ENCODE peak calls at places on chromosomes 1 and 21, in eight cellular contexts. A is CD8-positive, alpha-beta T cell; Z is dorsolateral prefrontal cortex; K is esophagus squamous epithelium; T is kidney; R is psoas muscle; U is body of pancreas; V is foreskin fibroblast. Q is an unnamed sample.

GRCh38 chr1:151238467-151238739 is 16.1 kb upstream of the PSMD4 start:
- DNase-seq in A (no peak), Z (no peak), K (no peak), T (no peak), R (no peak), U (no peak), V (peak; percentile 96), Q (peak; percentile 88)

GRCh38 chr1:61241411-61241838 is 159.1 kb downstream of the NFIA start:
- DNase-seq in A (no peak), Z (no peak), K (no peak), T (no peak), R (peak; percentile 86), U (peak; percentile 68), V (peak; percentile 21), Q (peak; percentile 86)

GRCh38 chr1:33120436-33121231 is 39.7 kb downstream of the AZIN2 start:
- DNase-seq in A (no peak), Z (no peak), K (no peak), T (no peak), R (no peak), U (no peak), V (no peak), Q (no peak)

GRCh38 chr21:42009018-42009830 is 936 bp downstream of the ZBTB21 start:
- DNase-seq in A (peak; percentile 26), Z (peak; percentile 66), K (no peak), T (peak; percentile 89), R (peak; percentile 64), U (peak; percentile 64), V (peak; percentile 66), Q (peak; percentile 63)

GRCh38 chr1:65165269-65166002 is 17.4 kb downstream of the AK4 start:
- DNase-seq in A (no peak), Z (no peak), K (no peak), T (no peak), R (no peak), U (no peak), V (no peak), Q (no peak)

GRCh38 chr1:203129501-203130231 is 2.1 kb downstream of the ADORA1 start:
- DNase-seq in A (no peak), Z (peak; percentile 90), K (no peak), T (no peak), R (peak; percentile 67), U (peak; percentile 82), V (no peak), Q (no peak)

GRCh38 chr1:6040859-6041415 is 4.8 kb upstream of the KCNAB2 start:
- DNase-seq in A (no peak), Z (no peak), K (no peak), T (no peak), R (no peak), U (no peak), V (no peak), Q (no peak)

GRCh38 chr1:63127376-63127775 is 195.0 kb upstream of the FOXD3 start:
- DNase-seq in A (no peak), Z (no peak), K (no peak), T (no peak), R (no peak), U (no peak), V (peak; percentile 45), Q (no peak)

GRCh38 chr21:37087188-37087587 is 14.1 kb downstream of the TTC3 start:
- DNase-seq in A (no peak), Z (no peak), K (no peak), T (no peak), R (no peak), U (peak; percentile 16), V (peak; percentile 82), Q (peak; percentile 80)

GRCh38 chr1:39331647-39332046 is 127.2 kb downstream of the MACF1 start:
- DNase-seq in A (no peak), Z (no peak), K (no peak), T (no peak), R (no peak), U (no peak), V (no peak), Q (no peak)

GRCh38 chr1:214377886-214378285 is 96.9 kb downstream of the SMYD2 start:
- DNase-seq in A (no peak), Z (no peak), K (no peak), T (no peak), R (no peak), U (no peak), V (peak; percentile 73), Q (peak; percentile 89)

GRCh38 chr1:212302745-212303383 is 17.7 kb downstream of the PPP2R5A start:
- DNase-seq in A (no peak), Z (no peak), K (no peak), T (no peak), R (no peak), U (no peak), V (peak; percentile 56), Q (peak; percentile 67)

GRCh38 chr1:93749894-93750301 is 68.3 kb upstream of the BCAR3 start:
- DNase-seq in A (no peak), Z (no peak), K (no peak), T (no peak), R (no peak), U (peak; percentile 30), V (peak; percentile 24), Q (no peak)

GRCh38 chr1:39132505-39133339 is 71.8 kb upstream of the MACF1 start:
- DNase-seq in A (no peak), Z (peak; percentile 51), K (no peak), T (peak; percentile 94), R (peak; percentile 61), U (peak; percentile 68), V (no peak), Q (peak; percentile 51)

GRCh38 chr1:112798293-112798692 is 83.2 kb upstream of the PPM1J start:
- DNase-seq in A (no peak), Z (no peak), K (no peak), T (no peak), R (no peak), U (no peak), V (no peak), Q (no peak)

GRCh38 chr1:47797555-47797954 is 199.6 kb downstream of the TRABD2B start:
- DNase-seq in A (no peak), Z (no peak), K (no peak), T (no peak), R (peak; percentile 54), U (no peak), V (no peak), Q (no peak)

GRCh38 chr1:220878223-220879081 is 791 bp upstream of the HLX start:
- DNase-seq in A (no peak), Z (no peak), K (no peak), T (peak; percentile 74), R (peak; percentile 53), U (no peak), V (no peak), Q (no peak)
- H3K4me3 ChIP-seq in A (peak overlapping the region; percentile 37), Z (peak overlapping the region; percentile 65), K (peak overlapping the region; percentile 53), T (peak overlapping the region; percentile 48), R (peak overlapping the region; percentile 100), U (peak overlapping the region; percentile 69), V (peak overlapping the region; percentile 79), Q (peak overlapping the region; percentile 85)

DNA sequence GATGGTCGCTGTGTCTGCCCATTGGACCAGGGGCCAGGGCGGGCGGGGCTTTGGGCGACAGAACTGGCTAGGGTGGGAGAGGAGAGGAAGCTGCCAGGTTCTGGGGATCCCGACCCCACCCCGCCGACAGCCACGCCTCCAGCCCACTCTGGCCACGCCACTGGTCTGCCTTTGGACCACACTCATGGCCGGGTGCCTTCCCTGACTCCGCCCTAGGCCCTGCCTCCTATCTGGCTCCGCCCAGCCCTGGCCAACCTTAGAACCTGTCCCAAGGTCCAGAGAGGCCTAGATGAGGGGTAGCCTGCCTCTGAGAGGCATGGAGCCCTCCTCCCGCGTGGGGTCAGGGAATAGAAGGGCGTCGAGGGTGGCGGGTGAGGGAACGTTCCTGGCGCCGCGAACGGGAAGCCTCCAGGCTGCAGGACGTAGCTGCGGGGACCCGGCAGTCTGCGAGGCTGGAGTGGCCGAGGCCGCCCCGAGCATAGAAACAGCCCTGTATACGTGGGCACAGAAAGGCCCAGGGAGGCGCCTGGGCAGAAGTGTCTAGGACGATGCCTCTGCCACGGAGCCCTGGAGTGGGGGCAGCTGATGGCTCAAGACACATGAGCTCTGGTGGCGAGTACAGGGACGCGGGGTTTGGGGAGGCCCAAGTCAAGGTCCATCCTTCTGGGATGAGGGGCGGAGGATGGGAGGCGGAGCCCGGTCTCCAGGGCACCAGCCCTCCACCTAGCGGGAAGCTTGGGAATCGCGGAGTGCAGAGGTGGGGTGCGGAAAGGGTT is 11.5 kb upstream of the COL16A1 start:
- DNase-seq in A (peak; percentile 21), Z (peak; percentile 82), K (no peak), T (peak; percentile 97), R (peak; percentile 96), U (peak; percentile 76), V (peak; percentile 95), Q (peak; percentile 93)
- TF ChIP-seq CTCF in A (peak; percentile 32), Z (peak; percentile 90), K (peak; percentile 75), T (peak; percentile 72), R (peak; percentile 82), U (peak; percentile 79), V (peak; percentile 92), Q (peak; percentile 99)

GRCh38 chr21:33286600-33287456 is 20.7 kb downstream of the IL10RB start:
- DNase-seq in A (no peak), Z (no peak), K (no peak), T (no peak), R (no peak), U (peak; percentile 67), V (peak; percentile 54), Q (peak; percentile 93)
- H3K4me3 ChIP-seq in A (no peak overlapping the region), Z (no peak overlapping the region), K (no peak overlapping the region), T (no peak overlapping the region), R (no peak overlapping the region), U (no peak overlapping the region), V (no peak overlapping the region), Q (no peak overlapping the region)

GRCh38 chr1:161902146-161902545 is 121.5 kb downstream of the OLFML2B start:
- DNase-seq in A (no peak), Z (no peak), K (no peak), T (no peak), R (no peak), U (no peak), V (no peak), Q (no peak)

GRCh38 chr1:161910516-161911077 is 113.1 kb downstream of the OLFML2B start:
- DNase-seq in A (no peak), Z (no peak), K (no peak), T (no peak), R (no peak), U (no peak), V (peak; percentile 26), Q (peak; percentile 48)

GRCh38 chr1:161907266-161907665 is 116.4 kb downstream of the OLFML2B start:
- DNase-seq in A (no peak), Z (no peak), K (no peak), T (no peak), R (no peak), U (no peak), V (no peak), Q (peak; percentile 27)

GRCh38 chr1:161908264-161908663 is 115.4 kb downstream of the OLFML2B start:
- DNase-seq in A (no peak), Z (no peak), K (no peak), T (no peak), R (no peak), U (no peak), V (no peak), Q (no peak)

DNA sequence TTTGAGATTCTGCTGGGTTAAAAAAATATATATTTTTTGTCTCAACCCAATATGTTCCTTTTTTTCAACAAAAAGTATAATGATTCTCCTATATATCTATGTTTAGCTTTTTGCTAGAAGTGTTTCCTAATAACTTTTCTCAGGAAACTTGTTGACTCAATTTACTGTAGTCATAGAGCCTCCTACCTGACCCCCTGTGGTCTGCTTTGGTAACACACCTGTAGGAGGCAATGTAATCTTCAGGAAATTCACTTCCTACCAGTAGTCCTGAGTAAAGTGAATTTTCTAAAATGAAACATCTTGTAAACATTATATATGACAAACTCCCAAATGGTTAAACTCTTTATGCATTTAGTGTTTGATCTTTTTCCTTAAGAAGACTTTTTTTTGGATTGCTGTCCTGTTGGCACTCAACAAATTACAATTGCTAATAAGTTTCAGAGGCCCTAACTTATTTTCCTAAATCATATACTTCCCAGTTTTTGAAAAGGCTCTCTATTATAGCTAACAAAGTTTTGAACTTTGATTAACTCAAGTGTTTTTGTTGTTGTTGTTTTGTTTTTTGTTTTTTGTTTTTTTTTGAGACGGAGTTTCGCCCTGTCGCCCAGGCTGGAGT is 118.3 kb downstream of the OLFML2B start:
- DNase-seq in A (peak; percentile 4), Z (no peak), K (no peak), T (no peak), R (no peak), U (peak; percentile 53), V (peak; percentile 33), Q (peak; percentile 26)
- TF ChIP-seq CTCF in A (peak; percentile 76), Z (peak; percentile 33), K (peak; percentile 46), T (peak; percentile 34), R (peak; percentile 43), U (peak; percentile 54), V (peak; percentile 29), Q (peak; percentile 49)